ENCODE peak calls at places on chromosomes 11 and 22, in four cellular contexts. M is transverse colon, O is upper lobe of left lung, N is GM12878. E is an unnamed sample.

GRCh38 chr11:65636810-65637557 is 917 bp upstream of the SIPA1 start:
- DNase-seq in O (no peak), N (no peak), M (no peak), E (no peak)

GRCh38 chr22:10961043-10961860 is 4566.7 kb upstream of the OR11H1 start:
- DNase-seq in M (no peak), O (no peak), N (no peak), E (peak)

GRCh38 chr11:69915501-69916250 is 96.5 kb upstream of the FGF3 start:
- DNase-seq in O (peak), M (peak), N (no peak), E (no peak)

GRCh38 chr11:102599642-102600261 is 25.4 kb downstream of the MMP20 start:
- DNase-seq in N (no peak), M (no peak), O (no peak), E (no peak)

GRCh38 chr11:2156416-2157182 is 4.4 kb downstream of the INS start:
- DNase-seq in M (peak), O (peak), N (no peak), E (no peak)

GRCh38 chr11:34028407-34028804 is 23.1 kb upstream of the CAPRIN1 start:
- DNase-seq in O (peak), N (no peak), M (peak), E (no peak)

GRCh38 chr11:12433571-12434061 is 56.2 kb downstream of the PARVA start:
- DNase-seq in M (peak), O (no peak), N (no peak), E (peak)

GRCh38 chr11:110356769-110357671 is 60.6 kb upstream of the RDX start:
- DNase-seq in O (no peak), M (no peak), N (no peak), E (peak)

GRCh38 chr11:126433244-126433846 is 77.9 kb downstream of the ST3GAL4 start:
- DNase-seq in N (no peak), O (no peak), M (no peak), E (no peak)

GRCh38 chr11:86941077-86941870 is 13.9 kb downstream of the FZD4 start:
- DNase-seq in O (no peak), N (no peak), M (no peak), E (no peak)

GRCh38 chr11:84496122-84496521 is 1131.0 kb downstream of the DLG2 start:
- DNase-seq in N (no peak), O (no peak), M (no peak), E (no peak)

GRCh38 chr22:24588756-24589481 is 4.0 kb downstream of the LRRC75B start:
- DNase-seq in N (no peak), M (no peak), O (no peak), E (no peak)

GRCh38 chr11:62645660-62645933 is 816 bp downstream of the GANAB start:
- DNase-seq in N (no peak), O (no peak), M (no peak), E (no peak)

GRCh38 chr11:3058753-3059664 is 1.8 kb upstream of the CARS1 start:
- DNase-seq in N (no peak), M (no peak), O (peak), E (no peak)

GRCh38 chr11:109583996-109584395 is 162.0 kb downstream of the C11orf87 start:
- DNase-seq in M (no peak), N (no peak), O (no peak), E (no peak)

GRCh38 chr22:38872831-38873248 is 824 bp upstream of the CBX6 start:
- DNase-seq in M (peak), O (peak), N (no peak), E (peak)

GRCh38 chr11:47184711-47185304 is 1.4 kb downstream of the PACSIN3 start:
- DNase-seq in N (no peak), O (peak), M (no peak), E (no peak)

DNA sequence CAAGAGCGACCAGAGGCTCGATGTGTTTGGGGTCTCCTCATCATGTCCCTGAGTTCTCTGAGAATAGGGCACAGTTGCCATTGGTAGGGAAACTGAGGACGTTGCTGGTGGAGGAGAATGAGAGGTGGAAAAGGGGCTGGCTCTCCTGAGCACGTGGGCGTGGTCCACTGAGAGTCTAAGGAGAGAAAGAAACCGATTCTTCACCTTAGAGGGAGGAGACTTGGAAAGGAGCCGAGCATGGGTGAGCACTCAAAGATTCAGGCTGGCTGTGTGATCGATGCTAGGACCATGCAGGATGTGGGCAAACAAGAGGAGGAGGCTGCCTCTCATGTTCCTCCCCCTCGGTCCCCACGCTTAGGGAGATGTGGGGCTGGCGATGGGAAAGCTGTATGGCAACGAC is 19.8 kb upstream of the TLCD5 start:
- DNase-seq in O (no peak), M (peak), N (no peak), E (no peak)
- TF ChIP-seq CTCF in O (no peak), M (no peak), N (no peak), E (no peak)

DNA sequence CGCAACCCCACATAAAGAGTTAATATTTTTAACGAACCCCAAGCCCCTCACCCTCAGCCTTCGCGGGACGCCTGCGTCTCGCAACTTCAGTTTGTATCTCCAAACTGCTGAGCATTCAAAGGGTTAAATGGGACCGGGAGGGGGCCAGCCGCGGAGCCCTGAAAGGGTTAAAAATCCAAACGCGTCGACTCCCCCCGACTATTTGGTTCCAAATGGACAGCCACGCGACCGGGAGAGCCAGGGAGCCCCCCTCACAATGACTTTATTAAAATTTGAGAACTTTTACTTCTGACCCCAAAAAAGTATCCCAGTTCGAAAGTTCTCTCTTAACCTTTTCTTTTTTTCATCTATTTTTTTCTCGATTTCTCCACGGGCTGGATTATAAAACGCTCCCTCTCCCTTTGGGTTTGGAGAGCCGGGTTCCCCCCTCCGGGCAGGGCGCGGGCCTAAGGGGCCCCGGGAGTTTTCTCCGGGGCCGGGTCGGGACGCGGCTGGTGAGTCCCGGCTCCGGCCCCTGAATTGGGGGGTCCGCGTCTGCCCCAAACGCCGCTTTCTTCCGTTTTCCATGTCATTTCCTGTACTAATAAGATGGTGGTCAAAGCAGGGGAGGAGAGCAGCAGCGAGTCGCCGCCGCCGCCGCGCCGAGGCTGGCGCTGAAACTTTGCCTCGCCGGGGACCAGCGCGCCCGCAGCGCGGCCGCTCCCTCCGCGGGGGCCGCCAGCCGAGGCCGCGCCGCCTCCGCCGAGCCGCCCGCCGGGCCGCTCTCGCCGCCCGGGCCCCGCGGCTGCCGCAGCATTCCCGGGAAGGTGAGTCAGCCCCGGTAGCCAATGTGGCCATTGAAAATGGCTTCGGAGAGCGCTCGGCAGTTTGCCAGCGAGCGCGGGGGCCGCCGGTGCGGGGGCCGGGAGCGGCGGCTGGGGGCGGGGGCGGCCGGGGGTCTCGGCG is at the start of gene PRDM11:
- DNase-seq in O (peak), M (peak), N (no peak), E (no peak)
- TF ChIP-seq POLR2A in O (no peak), M (peak), N (no peak), E (no peak)

DNA sequence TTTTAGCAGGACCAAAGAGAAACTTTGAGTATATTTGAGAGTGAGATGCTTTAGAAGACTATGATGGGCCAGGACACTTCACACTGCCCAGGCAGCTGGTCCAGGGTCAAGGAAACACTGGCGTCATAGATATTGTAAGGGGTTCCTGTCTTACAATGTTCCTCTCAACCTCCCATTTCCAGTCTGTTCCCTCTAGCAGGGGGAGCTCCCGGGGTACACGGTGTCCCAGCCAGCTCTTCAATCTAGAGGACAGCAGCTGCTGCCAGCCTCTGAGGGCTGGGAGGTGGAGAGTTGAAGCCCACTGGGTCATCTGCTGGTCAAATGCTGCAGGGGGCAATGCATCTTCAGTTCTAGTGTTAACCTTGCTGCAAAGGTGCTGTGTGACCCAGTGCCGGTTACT is 40.7 kb upstream of the TIMP3 start:
- DNase-seq in M (peak), N (no peak), O (peak), E (no peak)
- TF ChIP-seq EP300 in M (peak), N (no peak), O (peak), E (peak)

GRCh38 chr22:41672780-41673509 is 15.7 kb downstream of the SNU13 start:
- DNase-seq in O (no peak), N (no peak), M (no peak), E (no peak)
- TF ChIP-seq CTCF in O (no peak), N (peak), M (no peak), E (no peak)